ENCODE peak calls at places on chromosomes 4 and X, in eight cellular contexts. N, K, A, Z, D, U, G and P are unnamed samples.

GRCh38 chr4:102593147-102593546 is 92.0 kb downstream of the NFKB1 start:
- DNase-seq in N (no peak), K (no peak), A (no peak), Z (no peak), D (no peak), U (no peak), G (no peak), P (no peak)

GRCh38 chr4:9703391-9703790 is 78.0 kb upstream of the DRD5 start:
- DNase-seq in N (peak; percentile 65), K (peak; percentile 43), A (peak; percentile 53), Z (peak; percentile 49), D (peak; percentile 32), U (peak; percentile 1), G (peak; percentile 78), P (peak; percentile 88)

GRCh38 chr4:55256787-55257186 is 89.3 kb upstream of the SRD5A3 start:
- DNase-seq in N (no peak), K (no peak), A (no peak), Z (no peak), D (no peak), U (no peak), G (no peak), P (no peak)

GRCh38 chr4:42282081-42282901 is 115.0 kb upstream of the SHISA3 start:
- DNase-seq in N (peak; percentile 42), K (peak; percentile 2), A (peak; percentile 25), Z (peak; percentile 57), D (peak; percentile 85), U (peak; percentile 73), G (peak; percentile 3), P (no peak)

GRCh38 chr4:24126776-24127175 is 236.9 kb upstream of the PPARGC1A start:
- DNase-seq in N (no peak), K (no peak), A (no peak), Z (no peak), D (no peak), U (no peak), G (no peak), P (no peak)

GRCh38 chr4:1447676-1448588 is 41.7 kb upstream of the NKX1-1 start:
- DNase-seq in N (no peak), K (no peak), A (no peak), Z (no peak), D (no peak), U (no peak), G (no peak), P (no peak)

GRCh38 chr4:184416913-184417734 is 57.2 kb downstream of the IRF2 start:
- DNase-seq in N (no peak), K (peak; percentile 23), A (peak; percentile 62), Z (no peak), D (peak; percentile 39), U (no peak), G (peak; percentile 33), P (peak; percentile 68)

GRCh38 chr4:85058551-85058950 is 92.1 kb upstream of the WDFY3 start:
- DNase-seq in N (no peak), K (no peak), A (no peak), Z (no peak), D (no peak), U (peak; percentile 56), G (no peak), P (no peak)

GRCh38 chrX:149630681-149631292 is 805 bp downstream of the TMEM185A start:
- DNase-seq in N (no peak), K (no peak), A (peak; percentile 3), Z (peak; percentile 25), D (peak; percentile 59), U (peak; percentile 56), G (no peak), P (no peak)

GRCh38 chr4:118282692-118283091 is 70.1 kb downstream of the PRSS12 start:
- DNase-seq in N (no peak), K (no peak), A (no peak), Z (peak; percentile 67), D (peak; percentile 73), U (peak; percentile 83), G (peak; percentile 16), P (no peak)

GRCh38 chr4:169205146-169205806 is 65.5 kb downstream of the SH3RF1 start:
- DNase-seq in N (no peak), K (no peak), A (no peak), Z (no peak), D (no peak), U (no peak), G (no peak), P (no peak)

GRCh38 chrX:73577368-73577767 is 14.4 kb downstream of the CHIC1 start:
- DNase-seq in N (no peak), K (no peak), A (no peak), Z (peak; percentile 10), D (peak; percentile 91), U (peak; percentile 91), G (no peak), P (no peak)

GRCh38 chrX:122238801-122239200 is 945.3 kb upstream of the GRIA3 start:
- DNase-seq in N (no peak), K (no peak), A (no peak), Z (no peak), D (peak; percentile 40), U (peak; percentile 0), G (no peak), P (no peak)

GRCh38 chr4:56870927-56871326 is 36.8 kb upstream of the REST start:
- DNase-seq in N (no peak), K (no peak), A (no peak), Z (no peak), D (no peak), U (no peak), G (no peak), P (no peak)

GRCh38 chrX:83521905-83522304 is 13.8 kb downstream of the POU3F4 start:
- DNase-seq in N (no peak), K (no peak), A (no peak), Z (no peak), D (no peak), U (no peak), G (no peak), P (no peak)

GRCh38 chr4:66577922-66578321 is 907.6 kb upstream of the EPHA5 start:
- DNase-seq in N (no peak), K (no peak), A (no peak), Z (no peak), D (no peak), U (no peak), G (no peak), P (no peak)

GRCh38 chr4:122914292-122914904 is 8.0 kb downstream of the NUDT6 start:
- DNase-seq in N (no peak), K (peak; percentile 7), A (no peak), Z (no peak), D (peak; percentile 65), U (peak; percentile 61), G (no peak), P (no peak)

GRCh38 chr4:170741856-170742255 is 652.1 kb upstream of the AADAT start:
- DNase-seq in N (no peak), K (no peak), A (no peak), Z (no peak), D (no peak), U (peak; percentile 29), G (no peak), P (no peak)

GRCh38 chr4:112145820-112146813 is 863 bp downstream of the FAM241A start:
- DNase-seq in N (peak; percentile 66), K (peak; percentile 60), A (peak; percentile 49), Z (peak; percentile 42), D (peak; percentile 63), U (peak; percentile 58), G (peak; percentile 74), P (peak; percentile 85)

GRCh38 chr4:165294907-165295306 is 32.6 kb upstream of the MSMO1 start:
- DNase-seq in N (no peak), K (no peak), A (peak; percentile 29), Z (no peak), D (no peak), U (no peak), G (no peak), P (no peak)

GRCh38 chr4:54025582-54025981 is 38.8 kb downstream of the CHIC2 start:
- DNase-seq in N (no peak), K (no peak), A (no peak), Z (no peak), D (no peak), U (no peak), G (no peak), P (no peak)

GRCh38 chrX:107729558-107730297 is 45.9 kb downstream of the TSC22D3 start:
- DNase-seq in N (peak; percentile 75), K (no peak), A (no peak), Z (peak; percentile 41), D (peak; percentile 32), U (no peak), G (no peak), P (no peak)

GRCh38 chr4:109631709-109632108 is 71.5 kb downstream of the CASP6 start:
- DNase-seq in N (no peak), K (no peak), A (no peak), Z (peak; percentile 17), D (no peak), U (no peak), G (no peak), P (no peak)

GRCh38 chrX:103531002-103531401 is 11.7 kb upstream of the RAB40A start:
- DNase-seq in N (no peak), K (no peak), A (no peak), Z (no peak), D (peak; percentile 86), U (peak; percentile 80), G (no peak), P (no peak)

GRCh38 chrX:46386511-46386910 is 158.7 kb downstream of the ZNF674 start:
- DNase-seq in N (no peak), K (no peak), A (no peak), Z (no peak), D (no peak), U (peak; percentile 36), G (no peak), P (no peak)

GRCh38 chr4:43325220-43325967 is 432.9 kb downstream of the GRXCR1 start:
- DNase-seq in N (no peak), K (no peak), A (no peak), Z (no peak), D (peak; percentile 5), U (peak; percentile 25), G (no peak), P (no peak)

GRCh38 chr4:104501290-104501689 is 6.6 kb upstream of the CXXC4 start:
- DNase-seq in N (no peak), K (no peak), A (no peak), Z (no peak), D (no peak), U (no peak), G (no peak), P (no peak)

GRCh38 chrX:154000051-154000450 is 19.7 kb downstream of the IRAK1 start:
- DNase-seq in N (no peak), K (no peak), A (no peak), Z (no peak), D (no peak), U (no peak), G (no peak), P (no peak)

GRCh38 chrX:10722804-10723364 is 102.5 kb upstream of the MID1 start:
- DNase-seq in N (no peak), K (peak; percentile 0), A (peak; percentile 2), Z (peak; percentile 59), D (peak; percentile 62), U (peak; percentile 55), G (peak; percentile 29), P (peak; percentile 49)

GRCh38 chr4:88251914-88252313 is 32.4 kb downstream of the PPM1K start:
- DNase-seq in N (no peak), K (no peak), A (no peak), Z (no peak), D (no peak), U (no peak), G (no peak), P (no peak)